ENCODE peak calls at places on chromosome 10, in six cellular contexts. Q is trophoblast cell, S is IMR-90, D is H9, P is H1, R is mesenchymal stem cell. E is an unnamed sample. For H3K27me3, the result is how much of the 10 kb centered on the place peaks cover.

GRCh38 chr10:87674963-87675362 is 15.3 kb downstream of the PAPSS2 start:
- DNase-seq in S (peak), D (no peak), Q (no peak), P (no peak), R (peak), E (no peak)

GRCh38 chr10:29948971-29949370 is 110.4 kb downstream of the JCAD start:
- DNase-seq in D (no peak), P (no peak), Q (no peak), S (no peak), R (peak), E (no peak)

GRCh38 chr10:73044378-73045285 is 52.0 kb downstream of the P4HA1 start:
- DNase-seq in Q (peak), P (no peak), R (peak), S (peak), D (no peak), E (no peak)

GRCh38 chr10:116771891-116772290 is 29.5 kb upstream of the HSPA12A start:
- DNase-seq in Q (no peak), S (no peak), P (no peak), R (no peak), D (no peak), E (no peak)

GRCh38 chr10:101709359-101710063 is 14.5 kb upstream of the FBXW4 start:
- DNase-seq in R (peak), S (peak), D (no peak), Q (no peak), P (no peak), E (no peak)

GRCh38 chr10:112835933-112836564 is 114.0 kb upstream of the TCF7L2 start:
- DNase-seq in Q (no peak), S (no peak), P (no peak), R (no peak), D (no peak), E (no peak)

GRCh38 chr10:43857206-43857952 is 208.7 kb upstream of the ZNF32 start:
- DNase-seq in P (no peak), R (peak), S (peak), D (no peak), Q (no peak), E (no peak)

GRCh38 chr10:34908472-34908871 is 93.4 kb upstream of the PARD3 start:
- DNase-seq in D (no peak), Q (no peak), P (no peak), R (no peak), S (peak), E (no peak)

GRCh38 chr10:21402606-21403083 is 122.8 kb downstream of the SKIDA1 start:
- DNase-seq in Q (no peak), P (no peak), S (peak), D (no peak), R (peak), E (no peak)

GRCh38 chr10:6083523-6084475 is 5.0 kb upstream of the RBM17 start:
- DNase-seq in R (no peak), D (no peak), Q (no peak), P (no peak), S (peak), E (no peak)

GRCh38 chr10:47046321-47047126 is 135.3 kb downstream of the PTPN20 start:
- DNase-seq in Q (no peak), S (no peak), D (no peak), P (no peak), R (no peak), E (no peak)

GRCh38 chr10:122441961-122442360 is 12.5 kb upstream of the ARMS2 start:
- DNase-seq in S (peak), Q (peak), D (no peak), P (no peak), R (peak), E (no peak)

GRCh38 chr10:43689618-43689954 is 40.9 kb upstream of the ZNF32 start:
- DNase-seq in S (no peak), Q (no peak), D (peak), R (no peak), P (no peak), E (no peak)

GRCh38 chr10:26432938-26433337 is 5.2 kb upstream of the APBB1IP start:
- DNase-seq in P (no peak), D (no peak), S (no peak), Q (no peak), R (no peak), E (no peak)

GRCh38 chr10:3542185-3542611 is 242.8 kb downstream of the KLF6 start:
- DNase-seq in R (peak), Q (no peak), D (no peak), S (peak), P (no peak), E (no peak)

GRCh38 chr10:5629789-5630436 is 36.5 kb downstream of the ASB13 start:
- DNase-seq in R (peak), S (peak), P (peak), Q (peak), D (peak), E (peak)

GRCh38 chr10:42987121-42987541 is 89.7 kb upstream of the RET start:
- DNase-seq in D (peak), P (no peak), Q (no peak), R (no peak), S (no peak), E (no peak)

GRCh38 chr10:22723343-22723779 is 9.0 kb upstream of the PIP4K2A start:
- DNase-seq in Q (no peak), S (no peak), D (no peak), R (no peak), P (no peak), E (no peak)

GRCh38 chr10:61896854-61897661 is 4.4 kb upstream of the ARID5B start:
- DNase-seq in Q (peak), D (peak), R (peak), P (peak), S (peak), E (peak)

GRCh38 chr10:53403688-53404087 is 631.1 kb upstream of the MBL2 start:
- DNase-seq in P (no peak), Q (no peak), D (no peak), S (peak), R (peak), E (no peak)

DNA sequence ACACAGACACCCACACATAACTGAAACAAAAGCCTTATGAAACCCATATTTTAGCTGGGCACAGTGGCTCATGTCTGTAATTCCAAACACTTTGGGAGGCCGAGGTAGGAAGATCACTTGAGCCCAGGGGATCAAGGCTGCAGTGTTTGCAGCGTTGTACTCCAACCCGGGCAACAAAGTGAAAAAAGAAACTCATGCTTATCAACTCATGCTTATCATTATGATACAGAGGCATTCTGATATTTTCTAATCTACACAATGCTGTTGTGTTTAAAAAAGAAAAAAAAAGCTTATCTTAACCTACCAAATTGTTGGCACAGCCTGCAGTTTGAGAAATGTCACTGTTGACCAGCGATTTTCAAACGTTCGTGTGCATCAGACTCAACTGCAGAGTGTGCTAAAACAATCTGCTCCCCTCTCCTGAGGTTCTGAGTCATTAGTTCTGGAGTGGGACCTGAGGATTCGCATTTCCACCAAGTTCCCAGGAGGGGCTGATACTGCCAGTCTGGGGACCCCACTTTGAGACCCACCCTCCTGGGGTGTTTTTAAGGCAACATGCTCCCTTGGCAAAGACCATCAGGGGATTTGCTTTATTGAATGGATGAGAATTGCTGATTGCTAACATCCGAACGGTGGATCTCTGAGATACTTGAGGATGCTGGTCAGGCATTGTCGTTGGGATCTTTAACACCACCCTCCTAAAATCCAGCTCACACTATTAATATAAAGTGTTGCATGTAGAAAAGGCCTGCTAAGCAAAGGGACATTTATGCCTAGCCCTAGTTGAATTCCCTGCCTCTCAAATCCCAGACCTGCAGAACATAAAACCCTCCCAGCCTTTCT is 16.2 kb downstream of the CHST3 start:
- DNase-seq in P (no peak), D (no peak), S (peak), R (no peak), Q (no peak), E (no peak)
- H4K91ac ChIP-seq in P (no peak), D (no peak), S (peak), R (no peak), Q (no peak), E (no peak)

DNA sequence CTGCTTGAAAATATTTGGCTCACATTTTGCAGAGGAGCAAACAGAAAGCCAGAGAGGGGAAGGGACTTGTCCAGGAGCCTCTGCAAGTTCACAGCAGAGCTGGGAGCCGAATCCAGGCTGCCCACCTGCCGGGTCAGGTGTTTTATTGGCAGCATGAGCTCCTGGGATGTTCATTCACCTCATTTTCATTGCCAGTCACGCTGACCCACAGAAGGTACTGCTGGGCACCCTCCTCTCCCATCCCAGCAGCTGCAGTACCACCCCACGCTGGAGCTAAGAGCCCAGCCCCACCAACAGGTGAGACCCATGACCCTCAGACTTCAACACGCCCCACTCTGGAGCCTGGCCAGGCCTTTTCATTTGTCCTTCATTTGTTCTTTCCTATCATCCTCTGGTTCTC is 102.7 kb downstream of the GRID1 start:
- DNase-seq in S (no peak), D (peak), R (no peak), Q (no peak), P (no peak), E (no peak)
- H3K27me3 ChIP-seq in S (under half), D (under half), R (under half), Q (under half), P (under half), E (under half)

GRCh38 chr10:31133628-31134302 is 102.1 kb upstream of the ZNF438 start:
- DNase-seq in Q (peak), P (no peak), S (peak), D (peak), R (peak), E (peak)

GRCh38 chr10:31132681-31133239 is 101.1 kb upstream of the ZNF438 start:
- DNase-seq in Q (no peak), S (no peak), R (no peak), P (no peak), D (no peak), E (no peak)

GRCh38 chr10:31134303-31134928 is 102.8 kb upstream of the ZNF438 start:
- DNase-seq in Q (no peak), P (no peak), D (no peak), R (peak), S (peak), E (no peak)

GRCh38 chr10:31136386-31136785 is 104.7 kb upstream of the ZNF438 start:
- DNase-seq in Q (no peak), R (no peak), S (no peak), D (no peak), P (no peak), E (no peak)

GRCh38 chr10:31133251-31133627 is 101.6 kb upstream of the ZNF438 start:
- DNase-seq in P (no peak), R (no peak), D (peak), S (no peak), Q (no peak), E (peak)
- H2AFZ ChIP-seq in P (peak), R (no peak), D (no peak), S (peak), Q (peak), E (peak)

GRCh38 chr10:13550813-13551212 is 22.0 kb upstream of the BEND7 start:
- DNase-seq in R (no peak), S (no peak), P (no peak), D (no peak), Q (no peak), E (no peak)
- H4K91ac ChIP-seq in R (no peak), S (no peak), P (no peak), D (no peak), Q (no peak), E (no peak)

GRCh38 chr10:133350283-133350949 is 3.2 kb downstream of the PRAP1 start:
- DNase-seq in R (no peak), D (no peak), S (no peak), P (no peak), Q (no peak), E (no peak)
- H3K27me3 ChIP-seq in R (half or more), D (under half), S (under half), P (under half), Q (under half), E (under half)

GRCh38 chr10:48517482-48517881 is 87.4 kb downstream of the ARHGAP22 start:
- DNase-seq in R (no peak), D (no peak), S (no peak), P (no peak), Q (no peak), E (no peak)
- H2AFZ ChIP-seq in R (no peak), D (no peak), S (no peak), P (no peak), Q (no peak), E (no peak)

GRCh38 chr10:124525751-124526600 is 64.4 kb downstream of the LHPP start:
- DNase-seq in S (no peak), P (no peak), D (no peak), Q (no peak), R (no peak), E (no peak)
- H4K91ac ChIP-seq in S (no peak), P (peak), D (no peak), Q (no peak), R (peak), E (no peak)

GRCh38 chr10:133224076-133224475 is 5.9 kb upstream of the UTF1 start:
- DNase-seq in Q (no peak), R (no peak), S (no peak), D (no peak), P (no peak), E (no peak)

GRCh38 chr10:133226251-133226808 is 3.7 kb upstream of the UTF1 start:
- DNase-seq in S (no peak), R (no peak), Q (no peak), P (no peak), D (no peak), E (no peak)

GRCh38 chr10:133227256-133227655 is 2.8 kb upstream of the UTF1 start:
- DNase-seq in D (no peak), Q (no peak), R (no peak), P (no peak), S (no peak), E (no peak)

GRCh38 chr10:133225707-133226191 is 4.3 kb upstream of the UTF1 start:
- DNase-seq in D (no peak), R (no peak), P (no peak), Q (no peak), S (no peak), E (no peak)

GRCh38 chr10:133224861-133225366 is 5.1 kb upstream of the UTF1 start:
- DNase-seq in D (no peak), S (no peak), Q (no peak), R (no peak), P (no peak), E (no peak)
- H3K27me3 ChIP-seq in D (under half), S (under half), Q (under half), R (half or more), P (under half), E (under half)

GRCh38 chr10:81270051-81270450 is 604.9 kb upstream of the NRG3 start:
- DNase-seq in S (no peak), P (no peak), R (no peak), D (no peak), Q (no peak), E (no peak)
- H2AFZ ChIP-seq in S (no peak), P (no peak), R (no peak), D (no peak), Q (no peak), E (no peak)

GRCh38 chr10:104276192-104276591 is 7.2 kb downstream of the GSTO2 start:
- DNase-seq in S (no peak), Q (no peak), P (no peak), R (no peak), D (no peak), E (no peak)

GRCh38 chr10:104274762-104275721 is 6.1 kb downstream of the GSTO2 start:
- DNase-seq in P (peak), Q (peak), R (no peak), S (no peak), D (peak), E (no peak)

GRCh38 chr10:104268691-104269645 is at the start of gene GSTO2:
- DNase-seq in Q (peak), P (peak), D (peak), S (peak), R (peak), E (peak)

GRCh38 chr10:104273899-104274575 is 5.1 kb downstream of the GSTO2 start:
- DNase-seq in P (no peak), S (no peak), D (no peak), Q (peak), R (peak), E (no peak)

DNA sequence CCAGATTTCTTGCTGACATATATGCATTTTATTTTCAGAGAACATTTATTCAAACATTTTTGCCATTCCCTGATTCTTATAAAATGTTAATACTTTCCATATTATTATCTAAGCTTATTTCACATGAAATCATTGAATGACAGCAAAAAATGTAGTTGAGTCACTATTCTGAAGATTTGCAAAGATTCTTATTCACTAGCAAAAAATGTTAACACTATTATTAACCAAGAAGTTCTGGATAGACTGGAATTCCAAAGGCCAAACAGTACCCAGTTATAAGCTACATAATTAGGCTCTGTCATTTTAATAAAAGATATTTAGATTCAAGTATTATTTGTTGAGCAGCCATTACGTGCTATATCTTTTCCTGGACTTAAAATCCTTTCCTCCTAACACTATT is 4.3 kb downstream of the GSTO2 start:
- DNase-seq in S (peak), Q (no peak), D (no peak), P (no peak), R (no peak), E (no peak)
- H4K91ac ChIP-seq in S (no peak), Q (no peak), D (no peak), P (no peak), R (no peak), E (no peak)